ENCODE peak calls at places on chromosomes 6 and 20, in four cellular contexts. Q is H1, S is A549, P is HepG2. C is an unnamed sample.

GRCh38 chr6:7542878-7543394 is 1.5 kb downstream of the DSP start:
- DNase-seq in Q (peak), S (peak), P (peak), C (no peak)

GRCh38 chr20:56195946-56196345 is 52.6 kb upstream of the MC3R start:
- DNase-seq in Q (no peak), S (no peak), P (no peak), C (no peak)

GRCh38 chr6:54655162-54655561 is 191.4 kb upstream of the FAM83B start:
- DNase-seq in Q (no peak), S (no peak), P (no peak), C (no peak)

GRCh38 chr6:100493206-100493888 is 28.6 kb upstream of the SIM1 start:
- DNase-seq in Q (no peak), S (no peak), P (no peak), C (no peak)

GRCh38 chr6:159074120-159074684 is 29.4 kb upstream of the TAGAP start:
- DNase-seq in Q (no peak), S (peak), P (no peak), C (peak)

GRCh38 chr6:152552616-152553209 is 84.4 kb downstream of the SYNE1 start:
- DNase-seq in Q (peak), S (peak), P (peak), C (peak)

GRCh38 chr6:37643851-37644672 is 53.6 kb downstream of the MDGA1 start:
- DNase-seq in Q (no peak), S (no peak), P (no peak), C (peak)

GRCh38 chr6:53055873-53056272 is 9.3 kb upstream of the FBXO9 start:
- DNase-seq in Q (no peak), S (no peak), P (peak), C (no peak)

GRCh38 chr20:60586417-60587105 is 628.3 kb downstream of the CDH26 start:
- DNase-seq in Q (no peak), S (no peak), P (no peak), C (no peak)

GRCh38 chr6:169070506-169071176 is 183.0 kb downstream of the THBS2 start:
- DNase-seq in Q (no peak), S (peak), P (peak), C (no peak)

DNA sequence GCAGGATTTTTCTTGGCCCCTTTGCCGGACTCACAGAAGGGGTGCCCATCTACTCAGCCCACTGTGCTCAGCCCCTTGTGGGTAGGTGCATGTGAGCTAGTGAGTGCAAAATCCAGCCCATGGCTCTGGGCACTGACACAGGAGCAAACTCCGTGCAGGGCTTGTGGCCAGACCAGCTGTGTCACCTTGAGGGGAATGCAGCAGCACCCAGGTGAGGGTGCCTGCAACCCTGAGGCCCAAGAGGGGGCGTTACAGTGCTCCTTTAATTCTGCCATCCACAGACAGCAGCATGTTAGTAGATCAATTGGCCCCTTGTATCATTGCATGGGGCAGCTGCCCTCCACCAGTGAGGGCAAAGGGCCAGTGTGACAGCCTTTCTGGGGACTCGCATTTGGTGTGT is 12.9 kb upstream of the IYD start:
- DNase-seq in Q (no peak), S (no peak), P (no peak), C (no peak)
- TF ChIP-seq JUN in Q (no peak), S (no peak), P (no peak), C (no peak)

GRCh38 chr20:29689411-29690225 is 1567.8 kb upstream of the DEFB115 start:
- DNase-seq in Q (no peak), S (no peak), P (no peak), C (peak)

GRCh38 chr20:29690274-29690673 is 1567.2 kb upstream of the DEFB115 start:
- DNase-seq in Q (no peak), S (no peak), P (no peak), C (no peak)

GRCh38 chr20:29687438-29687837 is 1570.0 kb upstream of the DEFB115 start:
- DNase-seq in Q (no peak), S (no peak), P (no peak), C (no peak)
- TF ChIP-seq RAD21 in Q (no peak), S (no peak), P (no peak), C (no peak)

GRCh38 chr6:106134906-106135634 is 48.9 kb downstream of the PRDM1 start:
- DNase-seq in Q (no peak), S (peak), P (peak), C (peak)
- TF ChIP-seq JUN in Q (no peak), S (no peak), P (no peak), C (peak)

DNA sequence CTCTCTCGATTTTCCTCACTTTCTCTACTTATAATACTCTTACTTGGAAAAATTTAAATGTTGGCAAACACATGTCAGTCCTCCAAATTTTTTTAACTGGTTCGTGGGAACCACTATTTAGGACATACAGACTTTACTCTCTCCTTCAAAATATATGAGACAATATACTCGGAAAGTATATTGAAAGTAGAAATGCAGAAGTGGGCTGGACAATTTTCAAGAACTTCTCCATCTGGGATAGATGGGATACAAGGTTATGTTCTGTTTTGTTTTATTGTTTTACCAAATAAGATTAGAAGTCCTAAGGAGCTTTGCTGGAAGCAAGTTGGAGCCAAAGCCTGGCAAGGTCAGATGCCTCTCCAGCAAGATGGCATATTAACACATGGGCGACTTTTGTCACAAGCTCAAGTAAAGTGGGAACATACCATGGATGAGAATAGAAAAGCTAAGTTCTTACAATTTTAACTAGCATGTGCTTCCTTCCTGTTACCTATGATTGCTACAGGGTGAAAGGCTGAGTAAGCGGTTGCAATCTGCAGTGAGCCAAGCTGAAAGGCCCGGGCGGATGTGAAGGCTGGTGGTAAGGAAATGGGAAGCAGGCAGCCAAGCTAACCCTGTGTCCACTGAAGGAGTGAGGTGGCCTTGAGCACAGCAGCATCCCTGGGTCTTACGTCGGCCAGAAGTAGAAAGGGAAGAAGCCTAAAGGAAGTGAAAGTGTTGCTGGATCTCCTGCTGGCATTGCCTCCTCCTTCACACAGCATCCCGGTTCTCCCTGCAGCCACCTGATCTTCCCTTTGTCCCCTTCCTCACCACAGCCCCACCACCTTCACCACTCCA is 7.1 kb downstream of the MAP3K5 start:
- DNase-seq in Q (no peak), S (no peak), P (no peak), C (no peak)
- TF ChIP-seq RAD21 in Q (no peak), S (no peak), P (no peak), C (no peak)

GRCh38 chr6:34148864-34149810 is 3.2 kb upstream of the GRM4 start:
- DNase-seq in Q (peak), S (no peak), P (no peak), C (no peak)
- TF ChIP-seq JUN in Q (no peak), S (no peak), P (no peak), C (no peak)

GRCh38 chr20:62487564-62488086 is 11.8 kb upstream of the GATA5 start:
- DNase-seq in Q (no peak), S (no peak), P (peak), C (peak)
- TF ChIP-seq RAD21 in Q (no peak), S (no peak), P (no peak), C (no peak)

GRCh38 chr20:35088231-35088794 is 4.3 kb downstream of the TRPC4AP start:
- DNase-seq in Q (no peak), S (no peak), P (no peak), C (no peak)

GRCh38 chr20:35093245-35093884 is 758 bp upstream of the TRPC4AP start:
- DNase-seq in Q (no peak), S (peak), P (no peak), C (peak)

GRCh38 chr20:35092524-35093244 is at the start of gene TRPC4AP:
- DNase-seq in Q (peak), S (peak), P (peak), C (peak)

GRCh38 chr20:35087355-35087754 is 5.3 kb downstream of the TRPC4AP start:
- DNase-seq in Q (no peak), S (no peak), P (no peak), C (no peak)

GRCh38 chr20:35091808-35092523 is 641 bp downstream of the TRPC4AP start:
- DNase-seq in Q (no peak), S (no peak), P (peak), C (no peak)
- TF ChIP-seq JUN in Q (no peak), S (no peak), P (no peak), C (no peak)

C was measured in K562.